ENCODE peak calls at places on chromosomes 12 and 14, in six cellular contexts. S, Q, X, M, E and H are unnamed samples.

GRCh38 chr14:94771191-94771905 is 1.4 kb upstream of the GSC start:
- DNase-seq in Q (no peak), X (peak; percentile 67), S (no peak), M (no peak), E (no peak), H (no peak)

GRCh38 chr12:103766028-103766427 is 75.0 kb downstream of the NT5DC3 start:
- DNase-seq in S (no peak), E (no peak), M (no peak), Q (no peak), X (no peak), H (no peak)

GRCh38 chr12:128069359-128069997 is 197.5 kb upstream of the TMEM132C start:
- DNase-seq in Q (peak; percentile 35), E (no peak), X (peak; percentile 65), S (peak; percentile 68), M (no peak), H (peak; percentile 66)

GRCh38 chr12:106769078-106769477 is 5.4 kb upstream of the RIC8B start:
- DNase-seq in E (no peak), X (peak; percentile 46), S (peak; percentile 59), Q (no peak), M (no peak), H (no peak)

GRCh38 chr12:75641031-75641780 is 129.8 kb upstream of the KRR1 start:
- DNase-seq in S (peak; percentile 95), M (no peak), E (peak; percentile 87), Q (peak; percentile 92), X (no peak), H (peak; percentile 92)

GRCh38 chr12:63889236-63889635 is 44.7 kb downstream of the SRGAP1 start:
- DNase-seq in S (peak; percentile 68), M (no peak), E (no peak), X (no peak), Q (peak; percentile 21), H (no peak)

GRCh38 chr12:12098689-12099010 is 27.9 kb downstream of the BCL2L14 start:
- DNase-seq in M (no peak), E (no peak), Q (no peak), S (no peak), X (no peak), H (no peak)

GRCh38 chr14:23285530-23286019 is 357 bp downstream of the HOMEZ start:
- DNase-seq in Q (peak; percentile 10), M (no peak), E (no peak), S (no peak), X (no peak), H (no peak)

GRCh38 chr14:39005044-39005736 is 97.8 kb downstream of the SEC23A start:
- DNase-seq in Q (no peak), E (no peak), X (no peak), S (no peak), M (no peak), H (peak; percentile 40)

GRCh38 chr12:107131832-107132616 is 38.7 kb upstream of the CRY1 start:
- DNase-seq in E (no peak), Q (peak; percentile 65), M (no peak), X (peak; percentile 50), S (peak; percentile 71), H (peak; percentile 63)

GRCh38 chr14:21081521-21082184 is 11.5 kb downstream of the ARHGEF40 start:
- DNase-seq in E (no peak), Q (no peak), M (no peak), S (no peak), X (no peak), H (no peak)

GRCh38 chr12:11941601-11942360 is 129.0 kb upstream of the BCL2L14 start:
- DNase-seq in Q (peak; percentile 93), X (no peak), S (peak; percentile 96), E (no peak), M (no peak), H (no peak)

GRCh38 chr12:25058012-25058411 is 109.1 kb upstream of the BCAT1 start:
- DNase-seq in M (no peak), Q (no peak), S (no peak), X (no peak), E (no peak), H (no peak)

GRCh38 chr14:68274722-68275121 is 455.1 kb downstream of the RAD51B start:
- DNase-seq in M (no peak), Q (no peak), S (no peak), E (no peak), X (no peak), H (no peak)
- TF ChIP-seq CTCF in M (no peak), Q (no peak), S (no peak), E (no peak), X (no peak), H (no peak)

GRCh38 chr12:14396071-14396470 is 30.6 kb downstream of the ATF7IP start:
- DNase-seq in S (no peak), E (peak; percentile 45), Q (no peak), X (no peak), M (no peak), H (peak; percentile 24)

GRCh38 chr12:14395059-14395778 is 29.7 kb downstream of the ATF7IP start:
- DNase-seq in E (no peak), Q (no peak), S (no peak), X (no peak), M (no peak), H (peak; percentile 30)

GRCh38 chr12:14390885-14391530 is 25.5 kb downstream of the ATF7IP start:
- DNase-seq in E (no peak), M (no peak), S (no peak), X (no peak), Q (no peak), H (no peak)

GRCh38 chr12:14393736-14394135 is 28.3 kb downstream of the ATF7IP start:
- DNase-seq in E (no peak), X (no peak), M (no peak), Q (no peak), S (peak; percentile 56), H (no peak)

GRCh38 chr12:14394317-14395058 is 29.0 kb downstream of the ATF7IP start:
- DNase-seq in M (no peak), X (no peak), S (peak; percentile 93), E (peak; percentile 65), Q (peak; percentile 85), H (peak; percentile 78)
- H3K4me3 ChIP-seq in M (peak overlapping the region; percentile 1), X (no peak overlapping the region), S (no peak overlapping the region), E (peak overlapping the region; percentile 18), Q (no peak overlapping the region), H (no peak overlapping the region)

GRCh38 chr14:70343141-70343540 is 16.3 kb downstream of the COX16 start:
- DNase-seq in S (no peak), M (no peak), E (no peak), X (no peak), Q (no peak), H (no peak)

GRCh38 chr14:70339970-70340369 is 19.5 kb downstream of the COX16 start:
- DNase-seq in M (no peak), E (no peak), Q (no peak), X (no peak), S (no peak), H (peak; percentile 15)

GRCh38 chr14:70338550-70338949 is 20.9 kb downstream of the COX16 start:
- DNase-seq in E (no peak), M (no peak), X (no peak), S (no peak), Q (no peak), H (no peak)

GRCh38 chr14:70333703-70334102 is 25.8 kb downstream of the COX16 start:
- DNase-seq in X (no peak), E (no peak), S (no peak), Q (no peak), M (no peak), H (no peak)

DNA sequence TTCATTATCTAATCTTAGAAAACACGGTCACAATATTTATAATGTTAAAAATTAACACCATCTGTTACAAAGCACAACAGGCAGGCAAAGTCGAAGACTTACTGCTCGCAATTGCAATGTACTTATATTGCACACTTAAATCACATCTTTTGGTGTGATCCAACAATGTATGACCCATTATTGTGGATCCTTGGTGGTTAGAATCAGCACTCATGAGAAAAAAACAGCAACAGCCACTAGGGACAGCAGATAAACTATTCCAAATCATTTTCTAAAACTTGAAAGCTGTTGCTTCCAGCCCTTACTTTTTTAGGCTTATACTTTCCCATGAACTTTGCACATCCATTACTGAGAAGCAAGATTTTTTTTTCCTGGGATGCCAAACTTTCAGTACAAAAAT is 20.4 kb downstream of the COX16 start:
- DNase-seq in S (no peak), E (no peak), Q (no peak), M (no peak), X (no peak), H (no peak)
- TF ChIP-seq CTCF in S (no peak), E (no peak), Q (no peak), M (no peak), X (no peak), H (no peak)

GRCh38 chr14:31441273-31442110 is 15.8 kb downstream of the DTD2 start:
- DNase-seq in S (peak; percentile 78), E (no peak), Q (no peak), M (no peak), X (no peak), H (no peak)

GRCh38 chr14:31445703-31446102 is 11.6 kb downstream of the DTD2 start:
- DNase-seq in Q (peak; percentile 13), X (no peak), M (no peak), S (no peak), E (no peak), H (no peak)

GRCh38 chr14:31440280-31440679 is 17.0 kb downstream of the DTD2 start:
- DNase-seq in X (no peak), S (no peak), E (no peak), M (no peak), Q (no peak), H (no peak)

GRCh38 chr14:31439554-31439953 is 17.8 kb downstream of the DTD2 start:
- DNase-seq in E (no peak), S (peak; percentile 23), Q (no peak), X (no peak), M (no peak), H (no peak)

GRCh38 chr14:31442284-31442683 is 15.0 kb downstream of the DTD2 start:
- DNase-seq in Q (no peak), X (no peak), E (no peak), S (no peak), M (no peak), H (no peak)
- H3K4me3 ChIP-seq in Q (no peak overlapping the region), X (no peak overlapping the region), E (no peak overlapping the region), S (no peak overlapping the region), M (no peak overlapping the region), H (no peak overlapping the region)

GRCh38 chr12:5898874-5899273 is 46.2 kb downstream of the ANO2 start:
- DNase-seq in E (no peak), S (no peak), M (peak; percentile 49), X (no peak), Q (no peak), H (no peak)
- TF ChIP-seq CTCF in E (no peak), S (no peak), M (no peak), X (peak; percentile 60), Q (no peak), H (no peak)

DNA sequence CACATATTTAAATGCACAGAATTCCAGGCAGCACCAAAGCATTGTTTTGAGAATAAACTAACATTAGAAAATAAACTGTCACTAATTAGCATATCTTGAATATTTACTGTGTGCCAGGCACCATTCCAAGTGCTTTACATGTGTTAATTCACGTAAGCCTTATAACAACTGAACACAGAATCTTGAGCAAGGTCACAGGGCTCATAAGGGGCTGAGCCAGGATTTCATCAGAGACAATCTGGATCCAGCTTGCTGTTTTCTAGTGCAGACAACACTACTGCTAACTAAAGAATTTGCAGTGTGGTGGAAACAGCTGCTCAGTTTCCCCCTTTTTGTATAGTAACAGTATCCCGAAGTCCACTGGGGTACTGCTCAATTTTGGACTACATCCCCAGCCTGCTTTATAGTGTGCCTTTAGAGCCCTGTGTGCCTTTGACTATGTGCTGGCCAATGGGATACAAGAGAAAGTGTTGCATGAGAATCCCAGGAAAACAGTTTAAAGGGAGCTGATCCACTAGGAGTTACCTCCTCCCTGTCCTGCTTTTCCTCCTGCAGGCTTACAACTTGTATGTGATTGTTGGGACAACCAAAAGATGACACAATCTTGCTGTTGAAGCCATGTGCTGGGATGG is 36.0 kb upstream of the RMST start:
- DNase-seq in E (no peak), X (peak; percentile 47), S (no peak), Q (no peak), M (no peak), H (no peak)
- H3K4me3 ChIP-seq in E (no peak overlapping the region), X (no peak overlapping the region), S (no peak overlapping the region), Q (no peak overlapping the region), M (no peak overlapping the region), H (no peak overlapping the region)

GRCh38 chr14:73265721-73266046 is 28.4 kb downstream of the PAPLN start:
- DNase-seq in M (no peak), X (no peak), E (no peak), S (no peak), Q (no peak), H (no peak)
- TF ChIP-seq CTCF in M (no peak), X (no peak), E (no peak), S (no peak), Q (no peak), H (no peak)